ENCODE peak calls at places on chromosomes 11 and 22, in nine cellular contexts. One of them, this sample, is unnamed.

GRCh38 chr11:83195176-83195531 is 1.6 kb downstream of the ANKRD42 start:
- DNase-seq in anterior cingulate cortex: no peak
- DNase-seq in kidney tubule cell: peak
- DNase-seq in AG10803: no peak
- DNase-seq in stimulated activated CD4-positive, alpha-beta T cell treated with anti-CD3 and anti-CD28 coated beads, Interleukin-1b, Interleukin-23, amount 100 ng/mL, for 4 hours: no peak
- DNase-seq in psoas muscle: no peak
- DNase-seq in heart left ventricle: no peak
- DNase-seq in tibial nerve: no peak
- DNase-seq in right lobe of liver: no peak
- DNase-seq in this sample: no peak

GRCh38 chr11:107545101-107545514 is 20.4 kb downstream of the ALKBH8 start:
- DNase-seq in anterior cingulate cortex: no peak
- DNase-seq in kidney tubule cell: peak
- DNase-seq in AG10803: peak
- DNase-seq in stimulated activated CD4-positive, alpha-beta T cell treated with anti-CD3 and anti-CD28 coated beads, Interleukin-1b, Interleukin-23, amount 100 ng/mL, for 4 hours: no peak
- DNase-seq in psoas muscle: no peak
- DNase-seq in heart left ventricle: no peak
- DNase-seq in tibial nerve: no peak
- DNase-seq in right lobe of liver: no peak
- DNase-seq in this sample: no peak

GRCh38 chr22:41830174-41830573 is 2.7 kb upstream of the SREBF2 start:
- DNase-seq in anterior cingulate cortex: no peak
- DNase-seq in kidney tubule cell: no peak
- DNase-seq in AG10803: no peak
- DNase-seq in stimulated activated CD4-positive, alpha-beta T cell treated with anti-CD3 and anti-CD28 coated beads, Interleukin-1b, Interleukin-23, amount 100 ng/mL, for 4 hours: no peak
- DNase-seq in psoas muscle: no peak
- DNase-seq in heart left ventricle: no peak
- DNase-seq in tibial nerve: no peak
- DNase-seq in right lobe of liver: no peak
- DNase-seq in this sample: no peak

GRCh38 chr22:19818264-19819208 is 36.1 kb downstream of the GNB1L start:
- DNase-seq in anterior cingulate cortex: no peak
- DNase-seq in kidney tubule cell: no peak
- DNase-seq in AG10803: no peak
- DNase-seq in stimulated activated CD4-positive, alpha-beta T cell treated with anti-CD3 and anti-CD28 coated beads, Interleukin-1b, Interleukin-23, amount 100 ng/mL, for 4 hours: no peak
- DNase-seq in psoas muscle: no peak
- DNase-seq in heart left ventricle: no peak
- DNase-seq in tibial nerve: no peak
- DNase-seq in right lobe of liver: no peak
- DNase-seq in this sample: no peak

GRCh38 chr11:32210601-32211000 is 119.7 kb downstream of the RCN1 start:
- DNase-seq in anterior cingulate cortex: no peak
- DNase-seq in kidney tubule cell: peak
- DNase-seq in AG10803: peak
- DNase-seq in stimulated activated CD4-positive, alpha-beta T cell treated with anti-CD3 and anti-CD28 coated beads, Interleukin-1b, Interleukin-23, amount 100 ng/mL, for 4 hours: no peak
- DNase-seq in psoas muscle: no peak
- DNase-seq in heart left ventricle: no peak
- DNase-seq in tibial nerve: no peak
- DNase-seq in right lobe of liver: no peak
- DNase-seq in this sample: peak

GRCh38 chr11:61682093-61682732 is 2.0 kb downstream of the DAGLA start:
- DNase-seq in anterior cingulate cortex: no peak
- DNase-seq in kidney tubule cell: peak
- DNase-seq in AG10803: no peak
- DNase-seq in stimulated activated CD4-positive, alpha-beta T cell treated with anti-CD3 and anti-CD28 coated beads, Interleukin-1b, Interleukin-23, amount 100 ng/mL, for 4 hours: no peak
- DNase-seq in psoas muscle: peak
- DNase-seq in heart left ventricle: peak
- DNase-seq in tibial nerve: no peak
- DNase-seq in right lobe of liver: no peak
- DNase-seq in this sample: peak

GRCh38 chr11:115717215-115717584 is 213.0 kb upstream of the CADM1 start:
- DNase-seq in anterior cingulate cortex: no peak
- DNase-seq in kidney tubule cell: no peak
- DNase-seq in AG10803: no peak
- DNase-seq in stimulated activated CD4-positive, alpha-beta T cell treated with anti-CD3 and anti-CD28 coated beads, Interleukin-1b, Interleukin-23, amount 100 ng/mL, for 4 hours: no peak
- DNase-seq in psoas muscle: no peak
- DNase-seq in heart left ventricle: no peak
- DNase-seq in tibial nerve: no peak
- DNase-seq in right lobe of liver: no peak
- DNase-seq in this sample: no peak

GRCh38 chr11:70525006-70525405 is 126.7 kb downstream of the CTTN start:
- DNase-seq in anterior cingulate cortex: no peak
- DNase-seq in kidney tubule cell: no peak
- DNase-seq in AG10803: no peak
- DNase-seq in stimulated activated CD4-positive, alpha-beta T cell treated with anti-CD3 and anti-CD28 coated beads, Interleukin-1b, Interleukin-23, amount 100 ng/mL, for 4 hours: no peak
- DNase-seq in psoas muscle: peak
- DNase-seq in heart left ventricle: peak
- DNase-seq in tibial nerve: no peak
- DNase-seq in right lobe of liver: peak
- DNase-seq in this sample: no peak

GRCh38 chr11:30914143-30914762 is 328.1 kb upstream of the MPPED2 start:
- DNase-seq in anterior cingulate cortex: peak
- DNase-seq in kidney tubule cell: peak
- DNase-seq in AG10803: peak
- DNase-seq in stimulated activated CD4-positive, alpha-beta T cell treated with anti-CD3 and anti-CD28 coated beads, Interleukin-1b, Interleukin-23, amount 100 ng/mL, for 4 hours: no peak
- DNase-seq in psoas muscle: peak
- DNase-seq in heart left ventricle: peak
- DNase-seq in tibial nerve: peak
- DNase-seq in right lobe of liver: no peak
- DNase-seq in this sample: no peak

GRCh38 chr11:105456950-105457349 is 152.9 kb upstream of the GRIA4 start:
- DNase-seq in anterior cingulate cortex: no peak
- DNase-seq in kidney tubule cell: no peak
- DNase-seq in AG10803: no peak
- DNase-seq in stimulated activated CD4-positive, alpha-beta T cell treated with anti-CD3 and anti-CD28 coated beads, Interleukin-1b, Interleukin-23, amount 100 ng/mL, for 4 hours: no peak
- DNase-seq in psoas muscle: no peak
- DNase-seq in heart left ventricle: no peak
- DNase-seq in tibial nerve: no peak
- DNase-seq in right lobe of liver: no peak
- DNase-seq in this sample: no peak

GRCh38 chr11:78688460-78688859 is 113.8 kb upstream of the NARS2 start:
- DNase-seq in anterior cingulate cortex: no peak
- DNase-seq in kidney tubule cell: peak
- DNase-seq in AG10803: no peak
- DNase-seq in stimulated activated CD4-positive, alpha-beta T cell treated with anti-CD3 and anti-CD28 coated beads, Interleukin-1b, Interleukin-23, amount 100 ng/mL, for 4 hours: no peak
- DNase-seq in psoas muscle: no peak
- DNase-seq in heart left ventricle: no peak
- DNase-seq in tibial nerve: no peak
- DNase-seq in right lobe of liver: no peak
- DNase-seq in this sample: no peak

GRCh38 chr11:118625976-118626375 is 18.6 kb downstream of the PHLDB1 start:
- DNase-seq in anterior cingulate cortex: no peak
- DNase-seq in kidney tubule cell: no peak
- DNase-seq in AG10803: no peak
- DNase-seq in stimulated activated CD4-positive, alpha-beta T cell treated with anti-CD3 and anti-CD28 coated beads, Interleukin-1b, Interleukin-23, amount 100 ng/mL, for 4 hours: no peak
- DNase-seq in psoas muscle: peak
- DNase-seq in heart left ventricle: no peak
- DNase-seq in tibial nerve: no peak
- DNase-seq in right lobe of liver: no peak
- DNase-seq in this sample: no peak

GRCh38 chr22:23178512-23179254 is 1.6 kb upstream of the BCR start:
- DNase-seq in anterior cingulate cortex: peak
- DNase-seq in kidney tubule cell: peak
- DNase-seq in AG10803: peak
- DNase-seq in stimulated activated CD4-positive, alpha-beta T cell treated with anti-CD3 and anti-CD28 coated beads, Interleukin-1b, Interleukin-23, amount 100 ng/mL, for 4 hours: peak
- DNase-seq in psoas muscle: peak
- DNase-seq in heart left ventricle: peak
- DNase-seq in tibial nerve: peak
- DNase-seq in right lobe of liver: peak
- DNase-seq in this sample: peak

GRCh38 chr11:66479741-66480115 is 506 bp upstream of the DPP3 start:
- DNase-seq in anterior cingulate cortex: peak
- DNase-seq in kidney tubule cell: no peak
- DNase-seq in AG10803: no peak
- DNase-seq in stimulated activated CD4-positive, alpha-beta T cell treated with anti-CD3 and anti-CD28 coated beads, Interleukin-1b, Interleukin-23, amount 100 ng/mL, for 4 hours: no peak
- DNase-seq in psoas muscle: no peak
- DNase-seq in heart left ventricle: no peak
- DNase-seq in tibial nerve: peak
- DNase-seq in right lobe of liver: no peak
- DNase-seq in this sample: no peak

GRCh38 chr11:97993565-97993964 is 1027.2 kb upstream of the CNTN5 start:
- DNase-seq in anterior cingulate cortex: no peak
- DNase-seq in kidney tubule cell: no peak
- DNase-seq in AG10803: no peak
- DNase-seq in stimulated activated CD4-positive, alpha-beta T cell treated with anti-CD3 and anti-CD28 coated beads, Interleukin-1b, Interleukin-23, amount 100 ng/mL, for 4 hours: no peak
- DNase-seq in psoas muscle: no peak
- DNase-seq in heart left ventricle: no peak
- DNase-seq in tibial nerve: no peak
- DNase-seq in right lobe of liver: no peak
- DNase-seq in this sample: no peak

GRCh38 chr11:12728417-12728816 is 54.2 kb downstream of the TEAD1 start:
- DNase-seq in anterior cingulate cortex: no peak
- DNase-seq in kidney tubule cell: no peak
- DNase-seq in AG10803: no peak
- DNase-seq in stimulated activated CD4-positive, alpha-beta T cell treated with anti-CD3 and anti-CD28 coated beads, Interleukin-1b, Interleukin-23, amount 100 ng/mL, for 4 hours: no peak
- DNase-seq in psoas muscle: no peak
- DNase-seq in heart left ventricle: no peak
- DNase-seq in tibial nerve: no peak
- DNase-seq in right lobe of liver: no peak
- DNase-seq in this sample: no peak

GRCh38 chr22:49016909-49017768 is 810.5 kb downstream of the BRD1 start:
- DNase-seq in anterior cingulate cortex: no peak
- DNase-seq in kidney tubule cell: no peak
- DNase-seq in AG10803: no peak
- DNase-seq in stimulated activated CD4-positive, alpha-beta T cell treated with anti-CD3 and anti-CD28 coated beads, Interleukin-1b, Interleukin-23, amount 100 ng/mL, for 4 hours: no peak
- DNase-seq in psoas muscle: peak
- DNase-seq in heart left ventricle: peak
- DNase-seq in tibial nerve: no peak
- DNase-seq in right lobe of liver: peak
- DNase-seq in this sample: no peak

GRCh38 chr11:77208535-77208934 is 80.5 kb downstream of the MYO7A start:
- DNase-seq in anterior cingulate cortex: no peak
- DNase-seq in kidney tubule cell: no peak
- DNase-seq in AG10803: no peak
- DNase-seq in stimulated activated CD4-positive, alpha-beta T cell treated with anti-CD3 and anti-CD28 coated beads, Interleukin-1b, Interleukin-23, amount 100 ng/mL, for 4 hours: no peak
- DNase-seq in psoas muscle: no peak
- DNase-seq in heart left ventricle: no peak
- DNase-seq in tibial nerve: no peak
- DNase-seq in right lobe of liver: no peak
- DNase-seq in this sample: no peak

GRCh38 chr22:21761086-21761485 is 25.5 kb upstream of the YPEL1 start:
- DNase-seq in anterior cingulate cortex: no peak
- DNase-seq in kidney tubule cell: no peak
- DNase-seq in AG10803: no peak
- DNase-seq in stimulated activated CD4-positive, alpha-beta T cell treated with anti-CD3 and anti-CD28 coated beads, Interleukin-1b, Interleukin-23, amount 100 ng/mL, for 4 hours: no peak
- DNase-seq in psoas muscle: no peak
- DNase-seq in heart left ventricle: no peak
- DNase-seq in tibial nerve: no peak
- DNase-seq in right lobe of liver: no peak
- DNase-seq in this sample: no peak

GRCh38 chr22:17234144-17234623 is 14.9 kb upstream of the ADA2 start:
- DNase-seq in anterior cingulate cortex: no peak
- DNase-seq in kidney tubule cell: no peak
- DNase-seq in AG10803: no peak
- DNase-seq in stimulated activated CD4-positive, alpha-beta T cell treated with anti-CD3 and anti-CD28 coated beads, Interleukin-1b, Interleukin-23, amount 100 ng/mL, for 4 hours: no peak
- DNase-seq in psoas muscle: peak
- DNase-seq in heart left ventricle: no peak
- DNase-seq in tibial nerve: no peak
- DNase-seq in right lobe of liver: no peak
- DNase-seq in this sample: no peak

GRCh38 chr11:124640660-124641059 is 18.0 kb downstream of the TBRG1 start:
- DNase-seq in anterior cingulate cortex: no peak
- DNase-seq in kidney tubule cell: no peak
- DNase-seq in AG10803: no peak
- DNase-seq in stimulated activated CD4-positive, alpha-beta T cell treated with anti-CD3 and anti-CD28 coated beads, Interleukin-1b, Interleukin-23, amount 100 ng/mL, for 4 hours: no peak
- DNase-seq in psoas muscle: no peak
- DNase-seq in heart left ventricle: no peak
- DNase-seq in tibial nerve: no peak
- DNase-seq in right lobe of liver: no peak
- DNase-seq in this sample: no peak

GRCh38 chr11:126608626-126609010 is 253.1 kb downstream of the ST3GAL4 start:
- DNase-seq in anterior cingulate cortex: no peak
- DNase-seq in kidney tubule cell: no peak
- DNase-seq in AG10803: no peak
- DNase-seq in stimulated activated CD4-positive, alpha-beta T cell treated with anti-CD3 and anti-CD28 coated beads, Interleukin-1b, Interleukin-23, amount 100 ng/mL, for 4 hours: no peak
- DNase-seq in psoas muscle: no peak
- DNase-seq in heart left ventricle: no peak
- DNase-seq in tibial nerve: no peak
- DNase-seq in right lobe of liver: no peak
- DNase-seq in this sample: no peak

GRCh38 chr11:64743591-64744543 is at the start of gene RASGRP2:
- DNase-seq in anterior cingulate cortex: no peak
- DNase-seq in kidney tubule cell: peak
- DNase-seq in AG10803: no peak
- DNase-seq in stimulated activated CD4-positive, alpha-beta T cell treated with anti-CD3 and anti-CD28 coated beads, Interleukin-1b, Interleukin-23, amount 100 ng/mL, for 4 hours: peak
- DNase-seq in psoas muscle: peak
- DNase-seq in heart left ventricle: peak
- DNase-seq in tibial nerve: peak
- DNase-seq in right lobe of liver: peak
- DNase-seq in this sample: no peak

GRCh38 chr11:44852159-44852707 is 98.5 kb downstream of the TP53I11 start:
- DNase-seq in anterior cingulate cortex: no peak
- DNase-seq in kidney tubule cell: no peak
- DNase-seq in AG10803: no peak
- DNase-seq in stimulated activated CD4-positive, alpha-beta T cell treated with anti-CD3 and anti-CD28 coated beads, Interleukin-1b, Interleukin-23, amount 100 ng/mL, for 4 hours: no peak
- DNase-seq in psoas muscle: no peak
- DNase-seq in heart left ventricle: no peak
- DNase-seq in tibial nerve: no peak
- DNase-seq in right lobe of liver: no peak
- DNase-seq in this sample: no peak